ENCODE peak calls at places on chromosomes 4 and X, in six cellular contexts. One of them, this sample, is unnamed.

GRCh38 chrX:132127748-132128147 is at the start of gene FRMD7:
- DNase-seq in neuronal stem cell: no peak
- DNase-seq in H1: no peak
- DNase-seq in H9: no peak
- DNase-seq in IMR-90: no peak
- DNase-seq in mesenchymal stem cell: no peak
- DNase-seq in this sample: no peak

GRCh38 chr4:37517326-37517725 is 168.8 kb downstream of the RELL1 start:
- DNase-seq in neuronal stem cell: no peak
- DNase-seq in H1: no peak
- DNase-seq in H9: no peak
- DNase-seq in IMR-90: no peak
- DNase-seq in mesenchymal stem cell: no peak
- DNase-seq in this sample: no peak

GRCh38 chr4:80017125-80017854 is 55.7 kb downstream of the ANTXR2 start:
- DNase-seq in neuronal stem cell: no peak
- DNase-seq in H1: no peak
- DNase-seq in H9: no peak
- DNase-seq in IMR-90: peak; percentile 96
- DNase-seq in mesenchymal stem cell: peak; percentile 92
- DNase-seq in this sample: no peak

GRCh38 chr4:142818009-142818408 is 28.1 kb downstream of the INPP4B start:
- DNase-seq in neuronal stem cell: no peak
- DNase-seq in H1: no peak
- DNase-seq in H9: no peak
- DNase-seq in IMR-90: peak; percentile 26
- DNase-seq in mesenchymal stem cell: no peak
- DNase-seq in this sample: no peak

GRCh38 chr4:85368932-85369331 is 106.0 kb upstream of the ARHGAP24 start:
- DNase-seq in neuronal stem cell: no peak
- DNase-seq in H1: no peak
- DNase-seq in H9: no peak
- DNase-seq in IMR-90: no peak
- DNase-seq in mesenchymal stem cell: no peak
- DNase-seq in this sample: no peak

GRCh38 chrX:9465380-9466114 is 689 bp downstream of the TBL1X start:
- DNase-seq in neuronal stem cell: no peak
- DNase-seq in H1: no peak
- DNase-seq in H9: no peak
- DNase-seq in IMR-90: no peak
- DNase-seq in mesenchymal stem cell: peak; percentile 18
- DNase-seq in this sample: no peak

GRCh38 chr4:10456270-10457254 is 664 bp downstream of the ZNF518B start:
- DNase-seq in neuronal stem cell: no peak
- DNase-seq in H1: no peak
- DNase-seq in H9: peak; percentile 54
- DNase-seq in IMR-90: peak; percentile 56
- DNase-seq in mesenchymal stem cell: peak; percentile 74
- DNase-seq in this sample: peak; percentile 32

GRCh38 chrX:45353462-45353861 is 152.8 kb upstream of the DIPK2B start:
- DNase-seq in neuronal stem cell: no peak
- DNase-seq in H1: no peak
- DNase-seq in H9: no peak
- DNase-seq in IMR-90: no peak
- DNase-seq in mesenchymal stem cell: no peak
- DNase-seq in this sample: no peak

GRCh38 chrX:120753413-120754251 is 122.0 kb downstream of the CT47B1 start:
- DNase-seq in neuronal stem cell: no peak
- DNase-seq in H1: no peak
- DNase-seq in H9: no peak
- DNase-seq in IMR-90: no peak
- DNase-seq in mesenchymal stem cell: no peak
- DNase-seq in this sample: no peak

GRCh38 chr4:141090473-141090872 is 42.8 kb downstream of the RNF150 start:
- DNase-seq in neuronal stem cell: no peak
- DNase-seq in H1: no peak
- DNase-seq in H9: no peak
- DNase-seq in IMR-90: no peak
- DNase-seq in mesenchymal stem cell: no peak
- DNase-seq in this sample: no peak

GRCh38 chr4:93764647-93765246 is 63.8 kb upstream of the ATOH1 start:
- DNase-seq in neuronal stem cell: peak; percentile 45
- DNase-seq in H1: no peak
- DNase-seq in H9: no peak
- DNase-seq in IMR-90: peak; percentile 44
- DNase-seq in mesenchymal stem cell: peak; percentile 48
- DNase-seq in this sample: peak; percentile 85

GRCh38 chrX:1453390-1453783 is 678 bp upstream of the ASMTL start:
- DNase-seq in neuronal stem cell: no peak
- DNase-seq in H1: no peak
- DNase-seq in H9: no peak
- DNase-seq in IMR-90: no peak
- DNase-seq in mesenchymal stem cell: no peak
- DNase-seq in this sample: no peak

GRCh38 chr4:145845118-145845517 is 93.5 kb downstream of the ZNF827 start:
- DNase-seq in neuronal stem cell: no peak
- DNase-seq in H1: no peak
- DNase-seq in H9: peak; percentile 3
- DNase-seq in IMR-90: no peak
- DNase-seq in mesenchymal stem cell: no peak
- DNase-seq in this sample: no peak

GRCh38 chr4:145843148-145843547 is 95.5 kb downstream of the ZNF827 start:
- DNase-seq in neuronal stem cell: no peak
- DNase-seq in H1: no peak
- DNase-seq in H9: no peak
- DNase-seq in IMR-90: peak; percentile 83
- DNase-seq in mesenchymal stem cell: no peak
- DNase-seq in this sample: no peak

GRCh38 chr4:145840801-145841200 is 97.8 kb downstream of the ZNF827 start:
- DNase-seq in neuronal stem cell: no peak
- DNase-seq in H1: no peak
- DNase-seq in H9: no peak
- DNase-seq in IMR-90: no peak
- DNase-seq in mesenchymal stem cell: no peak
- DNase-seq in this sample: no peak

GRCh38 chr4:145842224-145842887 is 96.3 kb downstream of the ZNF827 start:
- DNase-seq in neuronal stem cell: no peak
- DNase-seq in H1: no peak
- DNase-seq in H9: peak; percentile 52
- DNase-seq in IMR-90: no peak
- DNase-seq in mesenchymal stem cell: peak; percentile 15
- DNase-seq in this sample: no peak

GRCh38 chr4:145843651-145844050 is 95.0 kb downstream of the ZNF827 start:
- DNase-seq in neuronal stem cell: no peak
- DNase-seq in H1: no peak
- DNase-seq in H9: peak; percentile 10
- DNase-seq in IMR-90: no peak
- DNase-seq in mesenchymal stem cell: no peak
- DNase-seq in this sample: no peak
- H3K4ac ChIP-seq in neuronal stem cell: no peak overlapping the region
- H3K4ac ChIP-seq in H1: no peak overlapping the region
- H3K4ac ChIP-seq in H9: no peak overlapping the region
- H3K4ac ChIP-seq in IMR-90: peak overlapping the region; percentile 86
- H3K4ac ChIP-seq in mesenchymal stem cell: no peak overlapping the region
- H3K4ac ChIP-seq in this sample: no peak overlapping the region

GRCh38 chrX:80388206-80388605 is 32.0 kb upstream of the TENT5D start:
- DNase-seq in neuronal stem cell: no peak
- DNase-seq in H1: no peak
- DNase-seq in H9: no peak
- DNase-seq in IMR-90: no peak
- DNase-seq in mesenchymal stem cell: no peak
- DNase-seq in this sample: no peak
- H3K9me3 ChIP-seq in neuronal stem cell: no peaks in the 10 kb centered on the region
- H3K9me3 ChIP-seq in H1: no peaks in the 10 kb centered on the region
- H3K9me3 ChIP-seq in H9: peaks cover 18% of the 10 kb centered on the region
- H3K9me3 ChIP-seq in IMR-90: no peaks in the 10 kb centered on the region
- H3K9me3 ChIP-seq in mesenchymal stem cell: no peaks in the 10 kb centered on the region
- H3K9me3 ChIP-seq in this sample: no peaks in the 10 kb centered on the region

GRCh38 chrX:150983526-150984163 is 510 bp downstream of the HMGB3 start:
- DNase-seq in neuronal stem cell: no peak
- DNase-seq in H1: no peak
- DNase-seq in H9: no peak
- DNase-seq in IMR-90: no peak
- DNase-seq in mesenchymal stem cell: no peak
- DNase-seq in this sample: no peak

GRCh38 chrX:150980711-150981110 is 2.4 kb upstream of the HMGB3 start:
- DNase-seq in neuronal stem cell: no peak
- DNase-seq in H1: no peak
- DNase-seq in H9: no peak
- DNase-seq in IMR-90: no peak
- DNase-seq in mesenchymal stem cell: no peak
- DNase-seq in this sample: no peak

GRCh38 chrX:150982235-150982785 is 825 bp upstream of the HMGB3 start:
- DNase-seq in neuronal stem cell: no peak
- DNase-seq in H1: no peak
- DNase-seq in H9: no peak
- DNase-seq in IMR-90: no peak
- DNase-seq in mesenchymal stem cell: no peak
- DNase-seq in this sample: no peak

GRCh38 chrX:150984164-150984824 is 1.2 kb downstream of the HMGB3 start:
- DNase-seq in neuronal stem cell: peak; percentile 14
- DNase-seq in H1: no peak
- DNase-seq in H9: no peak
- DNase-seq in IMR-90: no peak
- DNase-seq in mesenchymal stem cell: no peak
- DNase-seq in this sample: no peak

DNA sequence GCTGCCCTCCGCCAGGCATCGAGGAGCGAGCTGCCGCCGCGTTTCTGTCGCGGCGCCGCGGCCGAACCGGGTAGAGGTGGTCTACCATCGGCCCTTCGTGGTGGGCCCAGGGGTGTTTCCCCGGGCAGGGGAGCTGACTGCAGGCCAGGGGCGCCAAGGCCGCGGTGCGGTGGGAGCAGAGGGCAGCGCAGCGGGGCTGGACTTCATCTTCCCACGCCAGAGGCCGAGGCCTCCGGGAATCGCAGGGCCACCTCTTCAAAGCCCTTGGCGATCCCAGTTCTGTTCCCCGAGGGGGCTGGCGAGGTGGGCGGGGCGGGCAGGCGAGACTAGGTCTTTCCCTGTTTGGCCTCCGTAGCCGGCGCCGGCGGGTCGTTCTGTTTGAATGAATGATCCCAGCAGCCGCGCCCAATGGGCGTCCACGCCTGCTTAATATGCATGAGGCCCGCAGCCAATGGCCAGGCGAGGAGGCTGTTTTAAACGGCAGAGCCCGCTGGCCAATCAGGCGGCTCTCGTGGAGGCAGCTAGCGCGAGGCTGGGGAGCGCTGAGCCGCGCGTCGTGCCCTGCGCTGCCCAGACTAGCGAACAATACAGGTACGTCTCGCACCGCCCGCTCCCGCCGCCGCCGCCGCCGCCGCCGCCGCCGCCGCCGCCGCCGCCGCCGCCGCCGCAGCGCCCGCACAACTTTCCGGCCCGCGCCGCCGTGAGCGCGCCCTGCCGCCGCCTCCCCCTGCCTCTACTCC is at the start of gene HMGB3:
- DNase-seq in neuronal stem cell: peak; percentile 90
- DNase-seq in H1: peak; percentile 85
- DNase-seq in H9: peak; percentile 97
- DNase-seq in IMR-90: peak; percentile 86
- DNase-seq in mesenchymal stem cell: peak; percentile 93
- DNase-seq in this sample: peak; percentile 92
- H3K4ac ChIP-seq in neuronal stem cell: no peak within 1 kb of the TSS
- H3K4ac ChIP-seq in H1: no peak within 1 kb of the TSS
- H3K4ac ChIP-seq in H9: no peak within 1 kb of the TSS
- H3K4ac ChIP-seq in IMR-90: no peak within 1 kb of the TSS
- H3K4ac ChIP-seq in mesenchymal stem cell: no peak within 1 kb of the TSS
- H3K4ac ChIP-seq in this sample: peak within 1 kb of the TSS; percentile 58

GRCh38 chr4:146621-147020 is 22.3 kb downstream of the ZNF718 start:
- DNase-seq in neuronal stem cell: no peak
- DNase-seq in H1: no peak
- DNase-seq in H9: no peak
- DNase-seq in IMR-90: no peak
- DNase-seq in mesenchymal stem cell: no peak
- DNase-seq in this sample: no peak

GRCh38 chr4:147233-147632 is 22.9 kb downstream of the ZNF718 start:
- DNase-seq in neuronal stem cell: no peak
- DNase-seq in H1: no peak
- DNase-seq in H9: no peak
- DNase-seq in IMR-90: no peak
- DNase-seq in mesenchymal stem cell: no peak
- DNase-seq in this sample: no peak
- H3K9me3 ChIP-seq in neuronal stem cell: peaks cover 34% of the 10 kb centered on the region
- H3K9me3 ChIP-seq in H1: peaks cover 36% of the 10 kb centered on the region
- H3K9me3 ChIP-seq in H9: peaks cover 21% of the 10 kb centered on the region
- H3K9me3 ChIP-seq in IMR-90: peaks cover 41% of the 10 kb centered on the region
- H3K9me3 ChIP-seq in mesenchymal stem cell: peaks cover 92% of the 10 kb centered on the region
- H3K9me3 ChIP-seq in this sample: peaks cover 8% of the 10 kb centered on the region

DNA sequence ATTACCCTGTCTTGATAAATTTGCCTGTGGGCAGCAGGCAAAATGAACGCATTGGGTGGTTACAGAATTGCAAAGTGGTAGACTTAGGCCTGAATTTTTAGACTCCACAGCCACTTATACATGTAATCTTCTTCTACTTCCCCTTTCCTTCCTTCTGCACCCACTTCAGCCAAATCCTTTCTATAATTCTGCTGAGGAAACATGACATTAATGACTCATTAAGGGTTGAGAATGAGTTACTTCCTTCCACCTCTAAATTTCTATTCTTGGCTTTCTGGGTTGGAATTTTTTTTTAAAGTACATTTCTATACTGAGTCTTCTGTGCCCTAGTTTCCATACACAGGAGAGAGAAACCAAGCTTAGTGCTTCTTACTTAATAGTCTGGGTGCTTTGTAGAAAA is 10.1 kb downstream of the PAPSS1 start:
- DNase-seq in neuronal stem cell: no peak
- DNase-seq in H1: no peak
- DNase-seq in H9: no peak
- DNase-seq in IMR-90: peak; percentile 22
- DNase-seq in mesenchymal stem cell: peak; percentile 41
- DNase-seq in this sample: peak; percentile 14
- H3K4ac ChIP-seq in neuronal stem cell: no peak overlapping the region
- H3K4ac ChIP-seq in H1: no peak overlapping the region
- H3K4ac ChIP-seq in H9: no peak overlapping the region
- H3K4ac ChIP-seq in IMR-90: no peak overlapping the region
- H3K4ac ChIP-seq in mesenchymal stem cell: no peak overlapping the region
- H3K4ac ChIP-seq in this sample: no peak overlapping the region

GRCh38 chr4:116480486-116480990 is 604.8 kb downstream of the TRAM1L1 start:
- DNase-seq in neuronal stem cell: no peak
- DNase-seq in H1: no peak
- DNase-seq in H9: no peak
- DNase-seq in IMR-90: no peak
- DNase-seq in mesenchymal stem cell: no peak
- DNase-seq in this sample: no peak
- H3K9me3 ChIP-seq in neuronal stem cell: peaks cover 3% of the 10 kb centered on the region
- H3K9me3 ChIP-seq in H1: no peaks in the 10 kb centered on the region
- H3K9me3 ChIP-seq in H9: peaks cover 7% of the 10 kb centered on the region
- H3K9me3 ChIP-seq in IMR-90: peaks cover 21% of the 10 kb centered on the region
- H3K9me3 ChIP-seq in mesenchymal stem cell: no peaks in the 10 kb centered on the region
- H3K9me3 ChIP-seq in this sample: peaks cover 10% of the 10 kb centered on the region

DNA sequence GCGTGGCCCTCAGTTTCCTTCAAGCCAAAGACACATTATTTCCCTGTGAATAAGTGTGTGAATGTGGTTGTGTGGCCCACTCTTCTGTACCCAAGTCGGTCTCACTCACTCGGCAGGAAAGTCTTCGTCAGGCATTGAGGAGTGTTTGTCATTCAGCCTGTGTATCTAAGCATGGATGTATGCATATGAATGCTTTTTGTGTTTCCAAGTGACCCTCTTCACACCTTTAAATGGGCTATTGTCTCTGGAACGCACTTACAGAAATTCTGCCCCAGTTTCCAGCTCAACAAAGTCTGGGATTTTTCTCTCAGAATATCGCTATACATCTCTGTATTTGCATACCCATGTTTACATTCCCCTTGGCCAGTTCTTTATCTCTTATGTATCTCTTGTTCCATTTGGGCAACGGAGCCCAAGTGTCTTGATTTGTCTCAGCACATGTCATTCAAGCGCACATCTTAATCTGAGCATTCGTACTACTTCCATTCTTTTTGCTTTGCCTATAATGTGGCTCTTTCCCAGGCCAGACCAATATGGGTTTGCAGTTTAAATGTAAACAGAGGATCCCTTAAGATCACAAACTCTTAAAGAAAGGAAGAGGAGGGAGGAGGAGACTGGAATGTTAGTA is 4.8 kb downstream of the BCOR start:
- DNase-seq in neuronal stem cell: no peak
- DNase-seq in H1: no peak
- DNase-seq in H9: peak; percentile 79
- DNase-seq in IMR-90: no peak
- DNase-seq in mesenchymal stem cell: peak; percentile 30
- DNase-seq in this sample: no peak
- H3K4ac ChIP-seq in neuronal stem cell: no peak overlapping the region
- H3K4ac ChIP-seq in H1: no peak overlapping the region
- H3K4ac ChIP-seq in H9: no peak overlapping the region
- H3K4ac ChIP-seq in IMR-90: no peak overlapping the region
- H3K4ac ChIP-seq in mesenchymal stem cell: no peak overlapping the region
- H3K4ac ChIP-seq in this sample: no peak overlapping the region